ENCODE peak calls at places on chromosomes 6 and 20, in four cellular contexts. E is SK-MEL-5; R is fibroblast of the conjunctiva; M is stimulated activated CD4-positive, alpha-beta T cell treated with anti-CD3 and anti-CD28 coated beads, Interleukin-12 subunit alpha, Interleukin-12 subunit beta, amount 100 ng/mL, for 48 hours. C is an unnamed sample.

GRCh38 chr6:70221715-70222236 is 81.1 kb downstream of the COL9A1 start:
- DNase-seq in E (no peak), R (no peak), M (no peak), C (no peak)

GRCh38 chr20:34578521-34579147 is 20.1 kb downstream of the MAP1LC3A start:
- DNase-seq in E (no peak), R (no peak), M (no peak), C (no peak)

GRCh38 chr6:16388488-16388887 is 150.1 kb downstream of the GMPR start:
- DNase-seq in E (peak; percentile 62), R (no peak), M (no peak), C (no peak)

GRCh38 chr6:51569594-51569993 is 517.8 kb downstream of the PKHD1 start:
- DNase-seq in E (peak; percentile 24), R (no peak), M (no peak), C (no peak)

GRCh38 chr6:7566617-7567173 is 23.3 kb upstream of the SNRNP48 start:
- DNase-seq in E (peak; percentile 29), R (no peak), M (no peak), C (no peak)

GRCh38 chr6:149015877-149016525 is 269.2 kb downstream of the UST start:
- DNase-seq in E (no peak), R (no peak), M (no peak), C (no peak)

GRCh38 chr6:34424200-34425131 is 1.4 kb downstream of the RPS10 start:
- DNase-seq in E (no peak), R (no peak), M (no peak), C (no peak)

GRCh38 chr6:126337323-126337722 is 2.6 kb upstream of the CENPW start:
- DNase-seq in E (no peak), R (peak; percentile 51), M (no peak), C (no peak)

GRCh38 chr6:37303891-37304503 is 46.1 kb upstream of the TMEM217 start:
- DNase-seq in E (peak; percentile 80), R (peak; percentile 17), M (no peak), C (no peak)

GRCh38 chr6:144602523-144603180 is 317.5 kb downstream of the UTRN start:
- DNase-seq in E (no peak), R (no peak), M (no peak), C (no peak)

GRCh38 chr20:51354769-51355319 is 187.7 kb downstream of the NFATC2 start:
- DNase-seq in E (no peak), R (no peak), M (no peak), C (no peak)

C was measured in PC-9.